ENCODE peak calls at places on chromosomes 6 and 20, in five cellular contexts. B is tibial nerve, R is fibroblast of villous mesenchyme, D is A549, Q is AG04450. C is an unnamed sample.

GRCh38 chr6:19297880-19298279 is 539.3 kb upstream of the ID4 start:
- DNase-seq in D (no peak), B (no peak), Q (no peak), R (no peak), C (no peak)

GRCh38 chr6:135209803-135210202 is 28.7 kb downstream of the MYB start:
- DNase-seq in Q (no peak), R (no peak), D (no peak), B (no peak), C (no peak)

GRCh38 chr20:9978395-9979004 is 56.3 kb upstream of the ANKEF1 start:
- DNase-seq in B (peak), R (peak), Q (peak), D (peak), C (peak)

GRCh38 chr6:82589509-82590206 is 226.0 kb downstream of the TPBG start:
- DNase-seq in D (peak), R (peak), B (no peak), Q (peak), C (no peak)

GRCh38 chr6:45310118-45310788 is 17.9 kb upstream of the RUNX2 start:
- DNase-seq in B (no peak), R (no peak), D (no peak), Q (no peak), C (no peak)

GRCh38 chr6:91895592-91895991 is 1308.7 kb upstream of the MAP3K7 start:
- DNase-seq in Q (no peak), B (no peak), R (peak), D (no peak), C (no peak)

GRCh38 chr6:85354761-85355618 is 94.9 kb upstream of the NT5E start:
- DNase-seq in B (peak), D (peak), R (peak), Q (peak), C (peak)

GRCh38 chr6:64220776-64221175 is 585.2 kb downstream of the PHF3 start:
- DNase-seq in B (no peak), R (no peak), D (no peak), Q (no peak), C (no peak)

GRCh38 chr6:151681426-151682059 is 125.9 kb upstream of the ESR1 start:
- DNase-seq in R (peak), Q (no peak), B (no peak), D (no peak), C (no peak)

GRCh38 chr6:27873101-27874030 is 38.8 kb downstream of the OR2B2 start:
- DNase-seq in R (peak), D (peak), B (peak), Q (no peak), C (no peak)

GRCh38 chr6:90295854-90296345 is 743 bp downstream of the BACH2 start:
- DNase-seq in B (peak), D (peak), R (peak), Q (peak), C (no peak)

GRCh38 chr6:7200598-7201443 is 93.1 kb downstream of the RREB1 start:
- DNase-seq in D (no peak), B (no peak), Q (no peak), R (no peak), C (peak)

GRCh38 chr6:128519931-128520435 is 416 bp downstream of the PTPRK start:
- DNase-seq in D (peak), B (peak), Q (no peak), R (peak), C (no peak)

GRCh38 chr20:53276143-53276542 is 304.0 kb downstream of the TSHZ2 start:
- DNase-seq in D (no peak), Q (no peak), R (no peak), B (no peak), C (no peak)

DNA sequence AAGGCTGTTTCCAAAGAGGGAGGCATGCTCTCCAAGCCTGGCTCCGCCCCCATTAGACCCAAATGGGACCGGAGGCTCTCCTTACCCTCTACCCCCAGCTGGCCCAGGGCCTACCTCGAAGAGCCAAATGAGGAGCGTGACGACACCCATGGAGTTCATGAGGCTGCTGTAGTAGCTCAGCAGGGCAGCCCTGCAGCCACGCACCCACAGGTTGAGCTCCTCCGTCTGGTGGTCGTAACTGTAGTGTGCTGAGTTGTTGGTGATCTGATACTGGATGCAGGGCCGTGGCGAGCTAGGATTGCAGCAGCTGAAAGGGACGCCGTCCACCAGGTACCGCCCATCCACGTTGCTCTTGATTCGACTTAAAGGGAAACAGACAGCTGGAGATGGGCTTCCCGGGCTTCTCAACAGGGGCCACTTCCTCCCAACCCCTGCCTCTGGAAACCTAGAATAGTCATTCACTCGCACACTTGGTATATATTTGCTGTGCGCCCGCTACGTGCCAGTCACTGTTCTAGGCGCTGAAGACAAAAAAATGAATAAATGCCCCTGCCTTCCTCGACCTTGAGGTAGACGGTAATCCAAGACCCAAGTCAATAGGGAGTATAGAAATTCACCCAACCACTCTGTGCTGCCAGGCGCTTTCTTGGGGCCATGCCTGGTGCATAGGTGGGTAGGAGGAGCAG is 18.0 kb downstream of the PRPH2 start:
- DNase-seq in D (no peak), B (no peak), R (peak), Q (no peak), C (no peak)
- H3K4me3 ChIP-seq in D (no peak), B (peak), R (peak), Q (no peak), C (no peak)

DNA sequence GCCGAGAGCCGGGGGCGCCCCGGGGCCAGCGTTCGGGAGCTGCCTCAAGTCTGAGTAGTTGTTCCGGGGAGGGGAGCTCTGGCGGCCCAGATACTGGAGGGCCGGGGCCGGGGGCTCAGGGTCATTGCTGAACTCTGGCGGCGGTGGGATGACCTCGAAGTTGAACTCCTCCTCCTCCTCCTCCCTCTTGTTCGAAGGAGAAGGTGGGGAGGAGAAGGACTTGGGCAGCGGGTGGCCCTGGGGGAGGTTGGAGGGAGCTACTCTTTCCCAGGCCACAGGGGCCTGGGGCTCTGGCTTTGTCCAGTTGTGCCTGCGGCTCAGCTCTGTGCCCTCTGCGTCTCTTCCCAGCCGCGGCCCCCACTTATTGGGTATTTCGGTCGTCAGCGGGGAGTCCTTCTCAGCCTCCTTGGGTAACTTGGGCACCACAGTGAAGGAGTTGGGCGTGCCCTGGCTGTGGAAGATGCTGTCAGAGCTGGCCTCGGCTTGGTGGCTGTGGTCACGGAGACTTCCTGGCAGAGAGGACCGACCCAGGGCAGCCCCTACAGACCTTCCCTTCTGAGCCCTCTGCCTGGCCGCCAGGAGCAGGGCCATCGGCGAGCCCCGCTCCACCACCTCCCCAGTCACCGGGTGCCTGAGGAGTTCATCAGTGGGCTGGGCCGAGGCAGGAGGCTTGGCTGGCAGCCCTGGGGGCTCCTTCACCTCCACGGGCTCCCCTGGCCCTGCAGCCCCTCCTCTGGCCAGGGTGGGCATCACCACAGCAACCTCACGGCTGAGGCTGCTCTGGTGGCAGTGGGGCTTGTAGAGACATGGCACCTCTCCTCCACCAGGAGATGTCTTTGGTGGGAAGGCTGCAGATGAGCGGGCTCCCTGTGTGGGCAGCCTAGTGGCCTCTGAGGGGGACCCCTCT is 37.4 kb downstream of the C6orf132 start:
- DNase-seq in D (no peak), Q (no peak), B (no peak), R (no peak), C (no peak)
- H3K4me3 ChIP-seq in D (no peak), Q (no peak), B (peak), R (no peak), C (no peak)

GRCh38 chr20:63580796-63581461 is 6.9 kb upstream of the HELZ2 start:
- DNase-seq in R (peak), B (peak), Q (no peak), D (peak), C (peak)

GRCh38 chr20:63577317-63577894 is 3.4 kb upstream of the HELZ2 start:
- DNase-seq in R (no peak), Q (no peak), B (no peak), D (no peak), C (no peak)

GRCh38 chr20:63576311-63576710 is 2.3 kb upstream of the HELZ2 start:
- DNase-seq in D (no peak), B (no peak), Q (no peak), R (no peak), C (no peak)

GRCh38 chr20:63578224-63579016 is 4.4 kb upstream of the HELZ2 start:
- DNase-seq in R (no peak), D (no peak), Q (no peak), B (no peak), C (no peak)

GRCh38 chr20:63579017-63579705 is 5.1 kb upstream of the HELZ2 start:
- DNase-seq in Q (no peak), B (no peak), R (no peak), D (no peak), C (no peak)
- H3K4me3 ChIP-seq in Q (no peak), B (no peak), R (no peak), D (no peak), C (no peak)

GRCh38 chr6:169070506-169071176 is 183.0 kb downstream of the THBS2 start:
- DNase-seq in R (peak), D (peak), Q (peak), B (peak), C (peak)
- H3K4me3 ChIP-seq in R (no peak), D (no peak), Q (no peak), B (no peak), C (no peak)

GRCh38 chr20:43507150-43508080 is at the start of gene L3MBTL1:
- DNase-seq in D (peak), B (no peak), Q (no peak), R (peak), C (no peak)
- H3K4me3 ChIP-seq in D (peak), B (peak), Q (peak), R (peak), C (peak)

GRCh38 chr6:49463612-49463967 is 420 bp downstream of the CENPQ start:
- DNase-seq in D (no peak), Q (no peak), R (no peak), B (no peak), C (no peak)

GRCh38 chr6:49462071-49462470 is 982 bp downstream of the MMUT start:
- DNase-seq in Q (no peak), D (no peak), B (no peak), R (peak), C (no peak)

GRCh38 chr6:49462927-49463611 is at the start of the genes CENPQ and MMUT:
- DNase-seq in R (peak), D (peak), Q (peak), B (peak), C (peak)

GRCh38 chr6:49462599-49462926 is 490 bp downstream of the MMUT start:
- DNase-seq in Q (no peak), R (no peak), D (no peak), B (no peak), C (no peak)

GRCh38 chr6:49464691-49465090 is 1.5 kb downstream of the CENPQ start:
- DNase-seq in R (no peak), D (no peak), B (no peak), Q (no peak), C (no peak)
- H3K4me3 ChIP-seq in R (no peak), D (no peak), B (no peak), Q (no peak), C (no peak)

DNA sequence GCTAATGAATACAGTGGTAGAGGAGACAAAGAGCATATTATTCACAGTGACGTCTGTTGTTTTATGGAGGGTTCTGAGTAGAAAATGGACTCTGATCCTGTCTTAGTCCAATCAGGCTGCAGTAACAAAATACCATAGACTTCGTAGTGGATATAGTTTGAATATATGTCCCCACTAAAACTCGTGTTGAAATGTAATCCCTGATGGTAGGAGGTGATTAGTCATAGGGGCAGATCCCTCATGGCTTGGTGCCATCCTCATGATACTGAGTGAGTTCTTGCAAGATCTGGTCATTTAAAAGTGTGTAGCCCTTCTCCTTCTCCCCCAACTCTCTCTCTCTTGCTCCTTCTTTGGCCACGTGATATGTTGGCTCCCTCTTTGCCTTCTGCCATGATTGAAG is 82.5 kb downstream of the CD83 start:
- DNase-seq in B (no peak), Q (no peak), D (no peak), R (peak), C (no peak)
- H3K4me3 ChIP-seq in B (no peak), Q (no peak), D (no peak), R (no peak), C (no peak)

C was measured in keratinocyte.